ENCODE peak calls at places on chromosomes 13 and 19, in nine cellular contexts. One of them, this sample, is unnamed.
A peak's percentile ranks its signal among the peaks of the same experiment; 100 is the strongest.

GRCh38 chr19:1315470-1316166 is 29.9 kb downstream of the EFNA2 start:
- DNase-seq in epithelial cell of proximal tubule: no peak
- DNase-seq in astrocyte of the spinal cord: peak; percentile 33
- DNase-seq in GM23338: peak; percentile 78
- DNase-seq in lung: peak; percentile 40
- DNase-seq in mucosa of descending colon: no peak
- DNase-seq in AG10803: peak; percentile 43
- DNase-seq in gastrocnemius medialis: no peak
- DNase-seq in foreskin fibroblast: peak; percentile 36
- DNase-seq in this sample: no peak

GRCh38 chr13:63433546-63434150 is 2018.0 kb upstream of the PCDH20 start:
- DNase-seq in foreskin fibroblast: peak; percentile 49
- DNase-seq in epithelial cell of proximal tubule: no peak
- DNase-seq in gastrocnemius medialis: no peak
- DNase-seq in astrocyte of the spinal cord: peak; percentile 76
- DNase-seq in mucosa of descending colon: no peak
- DNase-seq in lung: no peak
- DNase-seq in AG10803: no peak
- DNase-seq in GM23338: no peak
- DNase-seq in this sample: no peak

GRCh38 chr13:34412817-34413365 is 529.2 kb upstream of the NBEA start:
- DNase-seq in AG10803: peak; percentile 45
- DNase-seq in GM23338: no peak
- DNase-seq in mucosa of descending colon: no peak
- DNase-seq in foreskin fibroblast: peak; percentile 20
- DNase-seq in epithelial cell of proximal tubule: no peak
- DNase-seq in gastrocnemius medialis: no peak
- DNase-seq in astrocyte of the spinal cord: no peak
- DNase-seq in lung: no peak
- DNase-seq in this sample: no peak

GRCh38 chr13:62482351-62482750 is 1066.7 kb upstream of the PCDH20 start:
- DNase-seq in AG10803: no peak
- DNase-seq in epithelial cell of proximal tubule: no peak
- DNase-seq in foreskin fibroblast: no peak
- DNase-seq in mucosa of descending colon: no peak
- DNase-seq in astrocyte of the spinal cord: peak; percentile 7
- DNase-seq in lung: no peak
- DNase-seq in GM23338: no peak
- DNase-seq in gastrocnemius medialis: no peak
- DNase-seq in this sample: no peak

GRCh38 chr13:61111529-61111928 is 304.1 kb downstream of the PCDH20 start:
- DNase-seq in lung: no peak
- DNase-seq in astrocyte of the spinal cord: no peak
- DNase-seq in gastrocnemius medialis: no peak
- DNase-seq in AG10803: no peak
- DNase-seq in mucosa of descending colon: no peak
- DNase-seq in epithelial cell of proximal tubule: no peak
- DNase-seq in GM23338: no peak
- DNase-seq in foreskin fibroblast: no peak
- DNase-seq in this sample: no peak

GRCh38 chr19:17797397-17798201 is 2.7 kb downstream of the B3GNT3 start:
- DNase-seq in AG10803: no peak
- DNase-seq in mucosa of descending colon: peak; percentile 83
- DNase-seq in epithelial cell of proximal tubule: no peak
- DNase-seq in foreskin fibroblast: peak; percentile 48
- DNase-seq in gastrocnemius medialis: no peak
- DNase-seq in lung: no peak
- DNase-seq in GM23338: no peak
- DNase-seq in astrocyte of the spinal cord: no peak
- DNase-seq in this sample: no peak

GRCh38 chr19:16566161-16566560 is 6.1 kb downstream of the SLC35E1 start:
- DNase-seq in lung: no peak
- DNase-seq in GM23338: no peak
- DNase-seq in astrocyte of the spinal cord: no peak
- DNase-seq in foreskin fibroblast: no peak
- DNase-seq in gastrocnemius medialis: no peak
- DNase-seq in mucosa of descending colon: peak; percentile 78
- DNase-seq in AG10803: no peak
- DNase-seq in epithelial cell of proximal tubule: no peak
- DNase-seq in this sample: no peak

GRCh38 chr19:7623725-7624603 is 5.4 kb downstream of the XAB2 start:
- DNase-seq in gastrocnemius medialis: no peak
- DNase-seq in astrocyte of the spinal cord: no peak
- DNase-seq in AG10803: no peak
- DNase-seq in epithelial cell of proximal tubule: no peak
- DNase-seq in GM23338: no peak
- DNase-seq in lung: no peak
- DNase-seq in foreskin fibroblast: no peak
- DNase-seq in mucosa of descending colon: peak; percentile 47
- DNase-seq in this sample: no peak

GRCh38 chr19:51788936-51789795 is 5.8 kb upstream of the FPR3 start:
- DNase-seq in AG10803: peak; percentile 25
- DNase-seq in epithelial cell of proximal tubule: no peak
- DNase-seq in GM23338: no peak
- DNase-seq in astrocyte of the spinal cord: no peak
- DNase-seq in mucosa of descending colon: no peak
- DNase-seq in foreskin fibroblast: no peak
- DNase-seq in lung: no peak
- DNase-seq in gastrocnemius medialis: no peak
- DNase-seq in this sample: no peak

GRCh38 chr19:5470264-5470671 is 15.1 kb downstream of the ZNRF4 start:
- DNase-seq in mucosa of descending colon: no peak
- DNase-seq in lung: no peak
- DNase-seq in AG10803: no peak
- DNase-seq in foreskin fibroblast: no peak
- DNase-seq in gastrocnemius medialis: no peak
- DNase-seq in astrocyte of the spinal cord: no peak
- DNase-seq in GM23338: no peak
- DNase-seq in epithelial cell of proximal tubule: no peak
- DNase-seq in this sample: no peak

GRCh38 chr19:33621811-33622504 is at the start of gene CHST8:
- DNase-seq in gastrocnemius medialis: no peak
- DNase-seq in astrocyte of the spinal cord: no peak
- DNase-seq in AG10803: peak; percentile 20
- DNase-seq in lung: no peak
- DNase-seq in mucosa of descending colon: no peak
- DNase-seq in epithelial cell of proximal tubule: no peak
- DNase-seq in GM23338: peak; percentile 82
- DNase-seq in foreskin fibroblast: peak; percentile 10
- DNase-seq in this sample: no peak

GRCh38 chr19:35031072-35031881 is 1.0 kb downstream of the SCN1B start:
- DNase-seq in astrocyte of the spinal cord: peak; percentile 41
- DNase-seq in AG10803: peak; percentile 9
- DNase-seq in GM23338: peak; percentile 71
- DNase-seq in gastrocnemius medialis: peak; percentile 71
- DNase-seq in foreskin fibroblast: no peak
- DNase-seq in mucosa of descending colon: no peak
- DNase-seq in lung: no peak
- DNase-seq in epithelial cell of proximal tubule: no peak
- DNase-seq in this sample: no peak

GRCh38 chr19:19294914-19295313 is 21.8 kb upstream of the TM6SF2 start:
- DNase-seq in mucosa of descending colon: no peak
- DNase-seq in epithelial cell of proximal tubule: no peak
- DNase-seq in GM23338: no peak
- DNase-seq in gastrocnemius medialis: no peak
- DNase-seq in lung: no peak
- DNase-seq in foreskin fibroblast: no peak
- DNase-seq in astrocyte of the spinal cord: no peak
- DNase-seq in AG10803: no peak
- DNase-seq in this sample: no peak

GRCh38 chr13:40653558-40654318 is 12.7 kb downstream of the FOXO1 start:
- DNase-seq in AG10803: peak; percentile 28
- DNase-seq in epithelial cell of proximal tubule: no peak
- DNase-seq in lung: no peak
- DNase-seq in mucosa of descending colon: no peak
- DNase-seq in astrocyte of the spinal cord: no peak
- DNase-seq in foreskin fibroblast: no peak
- DNase-seq in GM23338: peak; percentile 72
- DNase-seq in gastrocnemius medialis: no peak
- DNase-seq in this sample: no peak

GRCh38 chr19:460877-461609 is at the start of gene SHC2:
- DNase-seq in epithelial cell of proximal tubule: no peak
- DNase-seq in mucosa of descending colon: no peak
- DNase-seq in gastrocnemius medialis: no peak
- DNase-seq in foreskin fibroblast: no peak
- DNase-seq in AG10803: no peak
- DNase-seq in GM23338: peak; percentile 52
- DNase-seq in lung: no peak
- DNase-seq in astrocyte of the spinal cord: no peak
- DNase-seq in this sample: no peak

GRCh38 chr19:41298327-41298964 is 11.5 kb upstream of the CCDC97 start:
- DNase-seq in AG10803: peak; percentile 93
- DNase-seq in mucosa of descending colon: peak; percentile 86
- DNase-seq in foreskin fibroblast: peak; percentile 47
- DNase-seq in gastrocnemius medialis: peak; percentile 40
- DNase-seq in astrocyte of the spinal cord: peak; percentile 92
- DNase-seq in GM23338: no peak
- DNase-seq in epithelial cell of proximal tubule: no peak
- DNase-seq in lung: peak; percentile 76
- DNase-seq in this sample: peak; percentile 37

GRCh38 chr13:27371932-27372331 is 52.5 kb upstream of the GTF3A start:
- DNase-seq in AG10803: no peak
- DNase-seq in GM23338: no peak
- DNase-seq in lung: no peak
- DNase-seq in astrocyte of the spinal cord: no peak
- DNase-seq in mucosa of descending colon: peak; percentile 37
- DNase-seq in epithelial cell of proximal tubule: no peak
- DNase-seq in foreskin fibroblast: no peak
- DNase-seq in gastrocnemius medialis: no peak
- DNase-seq in this sample: no peak

GRCh38 chr13:78376822-78377221 is 226.5 kb downstream of the POU4F1 start:
- DNase-seq in mucosa of descending colon: no peak
- DNase-seq in gastrocnemius medialis: no peak
- DNase-seq in foreskin fibroblast: no peak
- DNase-seq in astrocyte of the spinal cord: no peak
- DNase-seq in AG10803: no peak
- DNase-seq in lung: no peak
- DNase-seq in epithelial cell of proximal tubule: no peak
- DNase-seq in GM23338: no peak
- DNase-seq in this sample: no peak

GRCh38 chr19:58477130-58477529 is 978 bp downstream of the ZNF446 start:
- DNase-seq in foreskin fibroblast: no peak
- DNase-seq in epithelial cell of proximal tubule: no peak
- DNase-seq in astrocyte of the spinal cord: no peak
- DNase-seq in AG10803: no peak
- DNase-seq in lung: no peak
- DNase-seq in gastrocnemius medialis: no peak
- DNase-seq in GM23338: no peak
- DNase-seq in mucosa of descending colon: peak; percentile 65
- DNase-seq in this sample: no peak
- TF ChIP-seq CTCF in foreskin fibroblast: no peak
- TF ChIP-seq CTCF in epithelial cell of proximal tubule: no peak
- TF ChIP-seq CTCF in astrocyte of the spinal cord: no peak
- TF ChIP-seq CTCF in AG10803: no peak
- TF ChIP-seq CTCF in lung: no peak
- TF ChIP-seq CTCF in gastrocnemius medialis: no peak
- TF ChIP-seq CTCF in GM23338: no peak
- TF ChIP-seq CTCF in mucosa of descending colon: no peak
- TF ChIP-seq CTCF in this sample: no peak

DNA sequence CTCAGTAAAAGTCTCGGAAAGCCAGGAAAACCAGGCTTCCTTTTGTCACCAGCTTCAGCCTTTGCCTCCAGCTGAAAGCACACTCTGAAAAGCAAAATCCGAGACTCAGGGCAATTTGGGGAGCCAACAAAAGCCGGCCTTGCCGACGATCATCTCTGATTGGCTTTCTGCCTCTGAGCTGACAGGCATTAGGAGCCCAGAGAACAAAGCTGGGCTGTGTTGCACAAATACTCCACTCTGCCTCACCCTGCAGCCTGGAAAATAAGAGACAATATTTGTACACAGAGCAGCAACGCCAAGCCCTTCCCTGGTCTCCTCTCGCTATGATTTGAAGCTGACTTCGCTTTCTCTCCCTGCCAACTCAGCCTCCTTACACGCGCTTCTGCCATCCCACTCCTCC is 46.9 kb downstream of the CACNA1A start:
- DNase-seq in gastrocnemius medialis: no peak
- DNase-seq in GM23338: peak; percentile 30
- DNase-seq in mucosa of descending colon: no peak
- DNase-seq in astrocyte of the spinal cord: no peak
- DNase-seq in AG10803: no peak
- DNase-seq in lung: no peak
- DNase-seq in foreskin fibroblast: no peak
- DNase-seq in epithelial cell of proximal tubule: no peak
- DNase-seq in this sample: no peak
- H3K4me3 ChIP-seq in gastrocnemius medialis: no peak overlapping the region
- H3K4me3 ChIP-seq in GM23338: peak overlapping the region; percentile 33
- H3K4me3 ChIP-seq in mucosa of descending colon: no peak overlapping the region
- H3K4me3 ChIP-seq in astrocyte of the spinal cord: no peak overlapping the region
- H3K4me3 ChIP-seq in AG10803: no peak overlapping the region
- H3K4me3 ChIP-seq in lung: no peak overlapping the region
- H3K4me3 ChIP-seq in foreskin fibroblast: no peak overlapping the region
- H3K4me3 ChIP-seq in epithelial cell of proximal tubule: no peak overlapping the region
- H3K4me3 ChIP-seq in this sample: no peak overlapping the region

DNA sequence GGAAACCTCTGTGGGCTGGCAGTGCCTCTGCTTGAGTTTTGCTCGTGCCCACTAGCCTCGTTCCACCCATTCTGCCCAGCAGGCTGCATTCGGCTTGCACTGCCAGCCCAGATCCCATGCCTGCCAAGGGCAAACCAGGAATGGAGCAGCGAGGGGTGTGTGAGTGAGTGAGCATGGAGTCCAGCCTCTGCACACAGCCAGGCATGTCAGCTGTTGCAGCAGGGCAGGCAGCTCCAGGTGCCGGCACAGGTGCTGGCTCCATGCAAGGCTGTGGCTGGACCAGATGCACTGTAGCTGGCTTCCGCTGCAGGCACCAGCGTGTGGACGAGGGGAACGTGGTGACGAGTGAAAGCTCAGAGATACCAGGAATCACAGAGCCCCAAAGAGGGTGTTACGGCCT is 64.5 kb downstream of the SPATA13 start:
- DNase-seq in mucosa of descending colon: no peak
- DNase-seq in GM23338: no peak
- DNase-seq in AG10803: no peak
- DNase-seq in lung: no peak
- DNase-seq in epithelial cell of proximal tubule: no peak
- DNase-seq in astrocyte of the spinal cord: no peak
- DNase-seq in foreskin fibroblast: no peak
- DNase-seq in gastrocnemius medialis: no peak
- DNase-seq in this sample: no peak
- TF ChIP-seq CTCF in mucosa of descending colon: no peak
- TF ChIP-seq CTCF in GM23338: no peak
- TF ChIP-seq CTCF in AG10803: no peak
- TF ChIP-seq CTCF in lung: no peak
- TF ChIP-seq CTCF in epithelial cell of proximal tubule: no peak
- TF ChIP-seq CTCF in astrocyte of the spinal cord: no peak
- TF ChIP-seq CTCF in foreskin fibroblast: no peak
- TF ChIP-seq CTCF in gastrocnemius medialis: no peak
- TF ChIP-seq CTCF in this sample: no peak

DNA sequence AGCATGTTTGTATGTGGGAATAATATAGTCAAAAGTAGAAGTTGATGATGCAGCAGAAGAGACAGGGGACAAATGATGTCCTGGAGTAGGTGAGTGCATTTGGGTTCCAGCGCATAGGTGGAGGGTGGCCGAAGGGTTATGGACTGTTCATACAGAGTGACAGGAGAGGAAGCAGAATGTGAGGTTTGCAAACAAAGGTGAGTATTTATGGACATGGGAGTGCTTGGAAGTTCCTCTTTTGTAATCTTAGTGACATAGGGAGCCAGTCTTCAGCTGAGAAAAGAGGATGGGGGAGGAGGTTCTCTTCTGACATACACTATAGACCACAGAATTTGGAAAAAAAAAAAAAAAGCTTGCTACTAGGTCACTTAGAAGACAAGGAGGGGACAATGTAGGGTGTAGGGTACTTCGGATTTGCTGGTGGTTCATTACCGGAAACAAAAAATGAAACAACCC is 331.6 kb downstream of the DLEU7 start:
- DNase-seq in epithelial cell of proximal tubule: no peak
- DNase-seq in mucosa of descending colon: no peak
- DNase-seq in gastrocnemius medialis: no peak
- DNase-seq in foreskin fibroblast: no peak
- DNase-seq in lung: no peak
- DNase-seq in AG10803: no peak
- DNase-seq in astrocyte of the spinal cord: no peak
- DNase-seq in GM23338: no peak
- DNase-seq in this sample: no peak
- H3K4me3 ChIP-seq in epithelial cell of proximal tubule: no peak overlapping the region
- H3K4me3 ChIP-seq in mucosa of descending colon: no peak overlapping the region
- H3K4me3 ChIP-seq in gastrocnemius medialis: peak overlapping the region; percentile 50
- H3K4me3 ChIP-seq in foreskin fibroblast: no peak overlapping the region
- H3K4me3 ChIP-seq in lung: no peak overlapping the region
- H3K4me3 ChIP-seq in AG10803: peak overlapping the region; percentile 47
- H3K4me3 ChIP-seq in astrocyte of the spinal cord: no peak overlapping the region
- H3K4me3 ChIP-seq in GM23338: no peak overlapping the region
- H3K4me3 ChIP-seq in this sample: no peak overlapping the region